ENCODE peak calls at places on chromosomes 16 and 17, in ten cellular contexts. T is fibroblast of lung; H is AG08396; L is GM13976; A is HS-5; D is HT-29; G is activated T-helper 1 cell treated with Interleukin-2 at 50 U/mL for 16 hours; S is erythroblast; J is stimulated activated CD4-positive, alpha-beta T cell treated with anti-CD3 and anti-CD28 coated beads, Interleukin-1b, Interleukin-23, amount 100 ng/mL, for 24 hours; I is AG04449. Z is an unnamed sample.

GRCh38 chr17:2957631-2958286 is 105.6 kb downstream of the OR1D5 start:
- DNase-seq in T (peak), H (no peak), L (no peak), A (no peak), D (no peak), G (no peak), S (no peak), J (no peak), I (no peak), Z (no peak)

GRCh38 chr16:17345043-17345442 is 125.7 kb downstream of the XYLT1 start:
- DNase-seq in T (peak), H (peak), L (peak), A (no peak), D (no peak), G (no peak), S (no peak), J (no peak), I (no peak), Z (no peak)

GRCh38 chr17:33582661-33583060 is 289.6 kb upstream of the ASIC2 start:
- DNase-seq in T (no peak), H (no peak), L (no peak), A (no peak), D (no peak), G (no peak), S (no peak), J (no peak), I (no peak), Z (no peak)

GRCh38 chr17:65533855-65534457 is 27.5 kb downstream of the AXIN2 start:
- DNase-seq in T (no peak), H (no peak), L (no peak), A (no peak), D (no peak), G (no peak), S (no peak), J (no peak), I (no peak), Z (no peak)

GRCh38 chr17:59845595-59846390 is 47.0 kb downstream of the TUBD1 start:
- DNase-seq in T (peak), H (no peak), L (no peak), A (no peak), D (peak), G (no peak), S (no peak), J (no peak), I (no peak), Z (no peak)

GRCh38 chr17:66150708-66151107 is 41.2 kb downstream of the CEP112 start:
- DNase-seq in T (no peak), H (no peak), L (no peak), A (no peak), D (no peak), G (no peak), S (no peak), J (no peak), I (no peak), Z (no peak)

GRCh38 chr17:75191584-75191983 is 8.8 kb upstream of the SUMO2 start:
- DNase-seq in T (peak), H (no peak), L (no peak), A (no peak), D (no peak), G (no peak), S (peak), J (no peak), I (no peak), Z (no peak)

GRCh38 chr17:75516619-75517276 is 420 bp downstream of the TSEN54 start:
- DNase-seq in T (peak), H (peak), L (no peak), A (no peak), D (peak), G (peak), S (peak), J (no peak), I (no peak), Z (no peak)

GRCh38 chr17:57593739-57594462 is 151.2 kb downstream of the CCDC182 start:
- DNase-seq in T (no peak), H (no peak), L (no peak), A (no peak), D (no peak), G (no peak), S (no peak), J (no peak), I (no peak), Z (no peak)